ENCODE peak calls at places on chromosomes 3 and 15, in four cellular contexts. G is transverse colon, M is upper lobe of left lung, W is K562. T is an unnamed sample.

GRCh38 chr15:92637621-92638020 is 18.0 kb downstream of the FAM174B start:
- DNase-seq in M (peak; percentile 17), G (no peak), W (no peak), T (no peak)

GRCh38 chr15:57133127-57133968 is 214.9 kb downstream of the TCF12 start:
- DNase-seq in G (no peak), M (no peak), W (no peak), T (no peak)

GRCh38 chr15:72136170-72137051 is 18.2 kb downstream of the SENP8 start:
- DNase-seq in G (no peak), M (no peak), W (no peak), T (peak; percentile 29)

GRCh38 chr15:81502436-81502835 is 128.4 kb upstream of the TMC3 start:
- DNase-seq in M (no peak), G (no peak), W (no peak), T (no peak)

GRCh38 chr3:160981217-160981938 is 123.8 kb downstream of the B3GALNT1 start:
- DNase-seq in G (no peak), W (no peak), M (no peak), T (no peak)

GRCh38 chr15:72319985-72320671 is at the start of gene CELF6:
- DNase-seq in W (peak; percentile 93), M (peak; percentile 95), G (peak; percentile 79), T (peak; percentile 73)

GRCh38 chr15:93895976-93896770 is 335.2 kb upstream of the MCTP2 start:
- DNase-seq in G (no peak), M (no peak), W (no peak), T (no peak)

GRCh38 chr15:67180514-67181191 is 73.8 kb downstream of the AAGAB start:
- DNase-seq in G (no peak), W (no peak), M (no peak), T (no peak)

GRCh38 chr3:160678447-160678846 is 1.5 kb downstream of the ARL14 start:
- DNase-seq in W (no peak), M (no peak), G (peak; percentile 35), T (no peak)

GRCh38 chr3:99878005-99878404 is 60.3 kb downstream of the CMSS1 start:
- DNase-seq in W (peak; percentile 66), G (no peak), M (no peak), T (no peak)

GRCh38 chr3:150133293-150133692 is 162.6 kb upstream of the PFN2 start:
- DNase-seq in G (no peak), W (no peak), M (no peak), T (no peak)

GRCh38 chr3:134018406-134018805 is 11.3 kb downstream of the SLCO2A1 start:
- DNase-seq in W (no peak), M (no peak), G (no peak), T (no peak)

GRCh38 chr15:64892850-64893403 is 18.8 kb upstream of the ANKDD1A start:
- DNase-seq in W (no peak), M (no peak), G (no peak), T (no peak)

GRCh38 chr15:60652870-60653269 is 173.9 kb upstream of the ICE2 start:
- DNase-seq in G (no peak), W (no peak), M (no peak), T (no peak)

GRCh38 chr3:4820296-4821121 is 158.7 kb upstream of the BHLHE40 start:
- DNase-seq in W (no peak), G (no peak), M (peak; percentile 37), T (no peak)

GRCh38 chr15:74631935-74632560 is 16.4 kb downstream of the CLK3 start:
- DNase-seq in G (peak; percentile 66), W (peak; percentile 82), M (no peak), T (peak; percentile 50)
- TF ChIP-seq CTCF in G (peak; percentile 66), W (peak; percentile 94), M (peak; percentile 77), T (peak; percentile 72)

GRCh38 chr3:127886276-127886862 is 28.7 kb upstream of the KBTBD12 start:
- DNase-seq in W (no peak), M (peak; percentile 41), G (no peak), T (peak; percentile 13)

GRCh38 chr3:127889976-127890650 is 24.9 kb upstream of the KBTBD12 start:
- DNase-seq in M (no peak), G (no peak), W (no peak), T (no peak)

GRCh38 chr3:127887321-127887720 is 27.7 kb upstream of the KBTBD12 start:
- DNase-seq in M (no peak), W (no peak), G (no peak), T (no peak)

GRCh38 chr3:127889461-127889863 is 25.6 kb upstream of the KBTBD12 start:
- DNase-seq in G (no peak), M (no peak), W (no peak), T (no peak)

GRCh38 chr3:127888564-127889107 is 26.4 kb upstream of the KBTBD12 start:
- DNase-seq in W (no peak), G (no peak), M (no peak), T (no peak)
- H3K36me3 ChIP-seq in W (no peaks in the 10 kb centered on the region), G (no peaks in the 10 kb centered on the region), M (no peaks in the 10 kb centered on the region), T (no peaks in the 10 kb centered on the region)

GRCh38 chr3:177358085-177358967 is 161.0 kb upstream of the TBL1XR1 start:
- DNase-seq in W (peak; percentile 95), G (peak; percentile 82), M (no peak), T (no peak)

GRCh38 chr3:177357352-177358084 is 160.2 kb upstream of the TBL1XR1 start:
- DNase-seq in W (peak; percentile 97), M (no peak), G (peak; percentile 64), T (no peak)

GRCh38 chr3:177359601-177360357 is 162.5 kb upstream of the TBL1XR1 start:
- DNase-seq in G (peak; percentile 97), M (peak; percentile 98), W (peak; percentile 98), T (peak; percentile 95)

GRCh38 chr3:177361042-177361938 is 164.0 kb upstream of the TBL1XR1 start:
- DNase-seq in W (no peak), M (no peak), G (no peak), T (no peak)

GRCh38 chr3:177358968-177359600 is 161.8 kb upstream of the TBL1XR1 start:
- DNase-seq in M (peak; percentile 83), W (peak; percentile 62), G (peak; percentile 82), T (no peak)
- TF ChIP-seq POLR2AphosphoS5 in M (no peak), W (peak; percentile 27), G (no peak), T (no peak)

DNA sequence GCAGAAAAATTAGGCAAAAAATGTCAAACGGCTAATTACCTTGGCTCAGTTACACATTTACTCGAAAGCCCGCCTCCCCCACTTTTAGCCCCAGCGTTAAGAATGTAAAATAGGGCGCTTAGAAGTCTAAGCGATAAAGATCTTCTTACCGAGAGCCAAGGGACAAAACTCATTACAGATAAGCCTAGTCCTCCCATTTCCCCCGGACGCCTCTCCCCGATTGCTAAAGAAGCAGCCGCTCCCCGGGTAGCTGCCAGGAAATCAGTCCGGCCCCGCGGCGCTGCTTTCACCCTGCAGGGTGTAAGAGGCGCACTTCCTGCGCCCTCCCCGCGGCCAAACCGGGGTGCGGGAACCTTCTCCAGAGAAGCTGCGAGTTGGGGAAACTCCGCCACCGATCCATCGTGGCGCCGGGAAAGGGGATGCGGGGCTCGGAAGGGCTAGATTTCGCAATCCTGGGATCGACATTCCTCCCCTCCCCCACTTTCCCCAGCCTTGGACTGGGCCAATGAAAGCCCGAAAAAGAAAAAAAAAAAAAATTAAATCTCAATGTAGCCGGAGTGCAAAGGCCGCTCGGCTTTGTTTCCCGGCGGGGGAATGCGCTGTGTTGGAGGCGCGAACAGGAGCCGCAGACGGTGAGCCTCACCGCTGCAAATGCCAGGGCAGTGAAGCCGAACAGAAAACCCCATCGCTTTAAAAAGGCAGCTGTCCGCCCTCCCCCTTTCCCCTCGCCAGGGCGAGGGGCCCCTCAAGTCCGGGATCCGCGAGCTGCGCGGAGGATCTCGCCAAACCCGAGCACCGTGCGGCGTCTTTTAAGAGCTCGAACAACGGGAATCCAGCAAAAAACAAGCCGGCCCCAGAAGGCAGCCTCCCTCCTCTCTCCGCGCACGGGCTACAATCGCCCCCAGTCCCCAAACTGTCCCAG is 658 bp upstream of the PTPRG start:
- DNase-seq in M (peak; percentile 92), W (no peak), G (peak; percentile 78), T (peak; percentile 65)
- TF ChIP-seq CTCF in M (no peak), W (no peak), G (peak; percentile 59), T (peak; percentile 31)

GRCh38 chr3:10121064-10121463 is 5.6 kb downstream of the BRK1 start:
- DNase-seq in G (no peak), W (no peak), M (no peak), T (no peak)
- H3K36me3 ChIP-seq in G (no peaks in the 10 kb centered on the region), W (peaks cover 70% of the 10 kb centered on the region), M (peaks cover 10% of the 10 kb centered on the region), T (no peaks in the 10 kb centered on the region)

DNA sequence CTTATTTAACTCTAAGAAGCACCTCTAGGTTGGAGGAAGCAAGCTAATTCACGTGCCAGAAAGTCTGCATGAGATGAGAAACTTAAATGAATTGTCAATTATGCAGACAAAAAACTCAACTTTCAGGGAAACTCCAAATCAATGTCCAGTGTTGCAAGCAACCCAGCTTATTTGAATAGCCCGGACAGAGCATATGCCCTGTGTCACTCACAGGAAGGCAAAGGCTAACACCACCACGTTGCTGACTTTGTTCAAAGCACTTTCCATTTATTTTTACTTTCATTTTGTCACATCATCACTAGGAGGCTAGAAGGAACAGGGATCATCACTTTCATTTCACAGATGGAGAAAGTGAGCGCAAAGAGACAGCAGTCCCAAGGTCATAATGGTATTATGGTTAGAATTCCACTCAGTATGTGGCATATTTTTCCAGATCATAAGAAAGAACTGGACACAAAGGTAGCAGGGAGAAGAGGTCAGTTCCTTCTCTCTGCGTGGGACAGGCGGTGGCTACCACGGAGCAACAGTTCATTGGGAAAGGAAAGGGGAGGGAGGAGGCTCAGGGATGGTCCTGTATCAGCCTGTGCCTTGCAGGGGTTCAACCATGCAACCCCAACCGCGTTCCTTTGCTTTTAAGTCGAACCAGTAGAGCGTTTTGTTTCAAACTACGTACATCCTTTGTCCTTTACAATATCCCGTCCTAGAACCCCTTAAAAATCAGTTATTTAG is 1.2 kb downstream of the HEG1 start:
- DNase-seq in G (no peak), W (no peak), M (no peak), T (no peak)
- TF ChIP-seq POLR2AphosphoS5 in G (peak; percentile 70), W (no peak), M (peak; percentile 66), T (peak; percentile 61)

GRCh38 chr3:32435911-32436815 is 44.5 kb downstream of the CMTM7 start:
- DNase-seq in M (no peak), G (no peak), W (no peak), T (no peak)
- TF ChIP-seq CTCF in M (no peak), G (no peak), W (no peak), T (no peak)

GRCh38 chr3:123165163-123165562 is 36.6 kb upstream of the SEC22A start:
- DNase-seq in G (no peak), W (no peak), M (no peak), T (no peak)
- H3K36me3 ChIP-seq in G (no peaks in the 10 kb centered on the region), W (peaks cover 49% of the 10 kb centered on the region), M (peaks cover 32% of the 10 kb centered on the region), T (no peaks in the 10 kb centered on the region)

DNA sequence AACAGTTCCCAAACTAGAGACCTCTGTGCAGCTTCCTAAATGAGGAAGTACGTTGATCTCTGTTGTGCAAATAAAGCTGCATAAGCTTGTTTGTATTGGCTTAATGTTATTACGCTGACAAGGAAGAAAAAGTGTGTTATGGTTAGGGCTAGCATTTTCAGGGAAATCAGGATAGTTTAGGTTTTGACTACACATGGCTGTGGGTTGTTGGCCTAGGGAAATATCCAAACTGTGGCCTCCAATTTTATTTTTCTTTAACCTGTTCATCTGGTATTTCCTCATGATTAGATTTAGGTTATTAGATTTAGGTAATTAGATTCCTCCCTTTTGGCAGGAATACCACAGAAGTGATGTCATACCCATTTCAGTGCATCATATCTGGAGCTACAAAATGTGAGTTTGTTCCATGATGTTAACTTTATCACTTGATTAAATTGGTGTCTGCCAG is 8.7 kb upstream of the MCCC1 start:
- DNase-seq in G (no peak), W (no peak), M (no peak), T (no peak)
- TF ChIP-seq POLR2AphosphoS5 in G (no peak), W (no peak), M (no peak), T (peak; percentile 78)